ENCODE peak calls at places on chromosomes 11 and 22, in six cellular contexts. One of them, this sample, is unnamed.

GRCh38 chr11:126345759-126346585 is 9.5 kb upstream of the ST3GAL4 start:
- DNase-seq in IMR-90: peak; percentile 75
- DNase-seq in A549: no peak
- DNase-seq in K562: peak; percentile 95
- DNase-seq in HepG2: no peak
- DNase-seq in GM12878: no peak
- DNase-seq in this sample: no peak

GRCh38 chr11:7275133-7275532 is 23.4 kb downstream of the SYT9 start:
- DNase-seq in IMR-90: no peak
- DNase-seq in A549: no peak
- DNase-seq in K562: no peak
- DNase-seq in HepG2: no peak
- DNase-seq in GM12878: no peak
- DNase-seq in this sample: no peak

GRCh38 chr22:17149073-17149815 is 9.8 kb downstream of the HDHD5 start:
- DNase-seq in IMR-90: no peak
- DNase-seq in A549: no peak
- DNase-seq in K562: no peak
- DNase-seq in HepG2: no peak
- DNase-seq in GM12878: no peak
- DNase-seq in this sample: no peak

GRCh38 chr11:88281317-88281712 is 56.2 kb downstream of the CTSC start:
- DNase-seq in IMR-90: no peak
- DNase-seq in A549: peak; percentile 11
- DNase-seq in K562: no peak
- DNase-seq in HepG2: no peak
- DNase-seq in GM12878: no peak
- DNase-seq in this sample: no peak

GRCh38 chr11:57325735-57326048 is 940 bp upstream of the TNKS1BP1 start:
- DNase-seq in IMR-90: no peak
- DNase-seq in A549: peak; percentile 37
- DNase-seq in K562: no peak
- DNase-seq in HepG2: no peak
- DNase-seq in GM12878: no peak
- DNase-seq in this sample: peak; percentile 15

GRCh38 chr11:68792400-68792955 is 41.2 kb upstream of the TESMIN start:
- DNase-seq in IMR-90: peak; percentile 4
- DNase-seq in A549: no peak
- DNase-seq in K562: no peak
- DNase-seq in HepG2: no peak
- DNase-seq in GM12878: no peak
- DNase-seq in this sample: no peak

GRCh38 chr22:48188211-48188845 is 1425.9 kb downstream of the TBC1D22A start:
- DNase-seq in IMR-90: no peak
- DNase-seq in A549: peak; percentile 24
- DNase-seq in K562: peak; percentile 20
- DNase-seq in HepG2: no peak
- DNase-seq in GM12878: no peak
- DNase-seq in this sample: no peak

GRCh38 chr11:56841210-56841810 is 92.8 kb upstream of the OR9G4 start:
- DNase-seq in IMR-90: peak; percentile 56
- DNase-seq in A549: peak; percentile 86
- DNase-seq in K562: peak; percentile 61
- DNase-seq in HepG2: peak; percentile 52
- DNase-seq in GM12878: peak; percentile 7
- DNase-seq in this sample: peak; percentile 41

GRCh38 chr22:17057959-17058814 is 26.6 kb upstream of the IL17RA start:
- DNase-seq in IMR-90: peak; percentile 73
- DNase-seq in A549: peak; percentile 68
- DNase-seq in K562: peak; percentile 75
- DNase-seq in HepG2: peak; percentile 57
- DNase-seq in GM12878: no peak
- DNase-seq in this sample: peak; percentile 87

GRCh38 chr22:26845016-26845728 is 187.8 kb downstream of the MIAT start:
- DNase-seq in IMR-90: no peak
- DNase-seq in A549: no peak
- DNase-seq in K562: no peak
- DNase-seq in HepG2: no peak
- DNase-seq in GM12878: no peak
- DNase-seq in this sample: no peak

GRCh38 chr11:95279921-95280861 is 49.2 kb upstream of the SESN3 start:
- DNase-seq in IMR-90: no peak
- DNase-seq in A549: no peak
- DNase-seq in K562: no peak
- DNase-seq in HepG2: no peak
- DNase-seq in GM12878: no peak
- DNase-seq in this sample: no peak

GRCh38 chr22:39493759-39494158 is 8.3 kb upstream of the MIEF1 start:
- DNase-seq in IMR-90: peak; percentile 92
- DNase-seq in A549: no peak
- DNase-seq in K562: no peak
- DNase-seq in HepG2: no peak
- DNase-seq in GM12878: no peak
- DNase-seq in this sample: no peak

GRCh38 chr11:3613998-3614741 is 27.6 kb downstream of the ART5 start:
- DNase-seq in IMR-90: no peak
- DNase-seq in A549: no peak
- DNase-seq in K562: no peak
- DNase-seq in HepG2: no peak
- DNase-seq in GM12878: no peak
- DNase-seq in this sample: no peak

GRCh38 chr11:36304349-36304748 is 8.3 kb downstream of the PRR5L start:
- DNase-seq in IMR-90: peak; percentile 20
- DNase-seq in A549: no peak
- DNase-seq in K562: no peak
- DNase-seq in HepG2: no peak
- DNase-seq in GM12878: no peak
- DNase-seq in this sample: no peak

GRCh38 chr22:22061085-22062077 is 78.8 kb upstream of the TOP3B start:
- DNase-seq in IMR-90: peak; percentile 43
- DNase-seq in A549: peak; percentile 56
- DNase-seq in K562: peak; percentile 47
- DNase-seq in HepG2: peak; percentile 83
- DNase-seq in GM12878: no peak
- DNase-seq in this sample: no peak

GRCh38 chr11:3195251-3196160 is 23.1 kb downstream of the MRGPRG start:
- DNase-seq in IMR-90: peak; percentile 14
- DNase-seq in A549: no peak
- DNase-seq in K562: no peak
- DNase-seq in HepG2: peak; percentile 20
- DNase-seq in GM12878: no peak
- DNase-seq in this sample: peak; percentile 54

GRCh38 chr22:38863531-38864131 is 8.4 kb downstream of the CBX6 start:
- DNase-seq in IMR-90: no peak
- DNase-seq in A549: no peak
- DNase-seq in K562: no peak
- DNase-seq in HepG2: no peak
- DNase-seq in GM12878: no peak
- DNase-seq in this sample: no peak

GRCh38 chr11:77400306-77400705 is 73.6 kb downstream of the PAK1 start:
- DNase-seq in IMR-90: no peak
- DNase-seq in A549: no peak
- DNase-seq in K562: no peak
- DNase-seq in HepG2: no peak
- DNase-seq in GM12878: no peak
- DNase-seq in this sample: no peak

GRCh38 chr11:100739636-100740035 is 52.5 kb downstream of the ARHGAP42 start:
- DNase-seq in IMR-90: peak; percentile 90
- DNase-seq in A549: peak; percentile 72
- DNase-seq in K562: no peak
- DNase-seq in HepG2: peak; percentile 40
- DNase-seq in GM12878: no peak
- DNase-seq in this sample: no peak

GRCh38 chr11:19768815-19769214 is 56.2 kb downstream of the NAV2 start:
- DNase-seq in IMR-90: no peak
- DNase-seq in A549: no peak
- DNase-seq in K562: no peak
- DNase-seq in HepG2: no peak
- DNase-seq in GM12878: no peak
- DNase-seq in this sample: no peak

GRCh38 chr11:86228269-86228966 is 16.1 kb upstream of the EED start:
- DNase-seq in IMR-90: no peak
- DNase-seq in A549: no peak
- DNase-seq in K562: no peak
- DNase-seq in HepG2: no peak
- DNase-seq in GM12878: no peak
- DNase-seq in this sample: no peak

GRCh38 chr11:83317757-83318548 is 31.8 kb upstream of the CCDC90B start:
- DNase-seq in IMR-90: no peak
- DNase-seq in A549: no peak
- DNase-seq in K562: no peak
- DNase-seq in HepG2: no peak
- DNase-seq in GM12878: no peak
- DNase-seq in this sample: no peak

DNA sequence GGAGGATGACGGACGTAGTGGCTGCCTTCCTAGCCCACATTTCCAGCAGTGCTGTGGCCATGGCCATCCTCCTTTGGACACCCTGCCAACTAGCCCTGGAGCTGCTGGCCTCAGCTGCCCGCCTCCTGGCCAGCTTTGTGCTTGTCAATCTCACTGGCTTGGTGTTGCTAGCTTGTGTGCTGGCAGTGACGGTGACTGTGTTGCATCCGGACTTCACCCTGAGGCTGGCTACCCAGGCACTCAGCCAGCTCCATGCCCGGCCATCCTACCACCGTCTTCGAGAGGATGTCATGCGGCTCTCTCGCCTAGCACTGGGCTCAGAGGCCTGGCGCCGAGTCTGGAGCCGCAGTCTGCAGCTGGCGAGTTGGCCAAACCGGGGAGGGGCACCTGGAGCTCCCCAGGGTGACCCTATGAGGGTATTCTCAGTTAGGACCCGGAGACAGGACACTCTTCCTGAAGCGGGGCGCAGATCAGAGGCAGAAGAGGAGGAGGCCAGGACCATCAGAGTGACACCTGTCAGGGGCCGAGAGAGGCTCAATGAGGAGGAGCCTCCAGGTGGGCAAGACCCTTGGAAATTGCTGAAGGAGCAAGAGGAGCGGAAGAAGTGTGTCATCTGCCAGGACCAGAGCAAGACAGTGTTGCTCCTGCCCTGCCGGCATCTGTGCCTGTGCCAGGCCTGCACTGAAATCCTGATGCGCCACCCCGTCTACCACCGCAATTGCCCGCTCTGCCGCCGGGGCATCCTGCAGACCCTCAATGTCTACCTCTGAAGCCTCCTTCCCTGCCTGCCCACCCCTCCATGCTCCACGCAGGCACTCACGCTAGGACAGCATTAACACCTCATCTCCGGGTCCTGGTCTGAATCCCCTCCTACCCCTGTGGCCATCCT is 1.6 kb downstream of the RNF26 start:
- DNase-seq in IMR-90: no peak
- DNase-seq in A549: no peak
- DNase-seq in K562: no peak
- DNase-seq in HepG2: no peak
- DNase-seq in GM12878: no peak
- DNase-seq in this sample: no peak
- TF ChIP-seq BHLHE40 in IMR-90: no peak
- TF ChIP-seq BHLHE40 in A549: no peak
- TF ChIP-seq BHLHE40 in K562: no peak
- TF ChIP-seq BHLHE40 in HepG2: no peak
- TF ChIP-seq BHLHE40 in GM12878: no peak
- TF ChIP-seq BHLHE40 in this sample: no peak

GRCh38 chr11:105111145-105111944 is 28.2 kb downstream of the CARD18 start:
- DNase-seq in IMR-90: no peak
- DNase-seq in A549: no peak
- DNase-seq in K562: no peak
- DNase-seq in HepG2: no peak
- DNase-seq in GM12878: no peak
- DNase-seq in this sample: no peak
- TF ChIP-seq BHLHE40 in IMR-90: no peak
- TF ChIP-seq BHLHE40 in A549: no peak
- TF ChIP-seq BHLHE40 in K562: no peak
- TF ChIP-seq BHLHE40 in HepG2: no peak
- TF ChIP-seq BHLHE40 in GM12878: no peak
- TF ChIP-seq BHLHE40 in this sample: no peak

GRCh38 chr11:61873588-61874459 is 17.5 kb downstream of the FADS3 start:
- DNase-seq in IMR-90: no peak
- DNase-seq in A549: no peak
- DNase-seq in K562: no peak
- DNase-seq in HepG2: no peak
- DNase-seq in GM12878: no peak
- DNase-seq in this sample: no peak

GRCh38 chr11:61872935-61873565 is 18.3 kb downstream of the FADS3 start:
- DNase-seq in IMR-90: no peak
- DNase-seq in A549: no peak
- DNase-seq in K562: no peak
- DNase-seq in HepG2: no peak
- DNase-seq in GM12878: no peak
- DNase-seq in this sample: no peak

GRCh38 chr11:61875698-61876097 is 15.6 kb downstream of the FADS3 start:
- DNase-seq in IMR-90: no peak
- DNase-seq in A549: no peak
- DNase-seq in K562: no peak
- DNase-seq in HepG2: no peak
- DNase-seq in GM12878: no peak
- DNase-seq in this sample: no peak

GRCh38 chr11:61871158-61871597 is 20.2 kb downstream of the FADS3 start:
- DNase-seq in IMR-90: peak; percentile 67
- DNase-seq in A549: peak; percentile 82
- DNase-seq in K562: peak; percentile 93
- DNase-seq in HepG2: peak; percentile 64
- DNase-seq in GM12878: no peak
- DNase-seq in this sample: peak; percentile 91

DNA sequence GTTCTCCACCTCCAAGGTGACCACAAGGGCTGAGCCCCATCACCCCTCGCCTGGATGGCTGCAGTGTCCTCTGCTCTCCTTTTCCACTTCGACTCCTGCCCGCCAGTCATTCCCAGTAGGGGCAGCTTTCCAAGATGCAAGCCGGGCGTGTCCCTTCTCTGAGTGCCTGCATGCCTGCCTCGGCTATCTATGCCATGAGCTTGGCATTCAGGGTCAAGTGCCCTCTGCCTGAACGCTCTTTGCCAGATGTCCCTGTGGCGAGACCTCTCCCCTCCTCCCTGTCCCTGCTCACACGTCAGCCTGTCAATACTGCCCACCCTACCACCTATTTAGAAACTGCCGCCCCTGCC is 16.9 kb downstream of the FADS3 start:
- DNase-seq in IMR-90: no peak
- DNase-seq in A549: no peak
- DNase-seq in K562: no peak
- DNase-seq in HepG2: no peak
- DNase-seq in GM12878: no peak
- DNase-seq in this sample: no peak
- TF ChIP-seq BHLHE40 in IMR-90: no peak
- TF ChIP-seq BHLHE40 in A549: no peak
- TF ChIP-seq BHLHE40 in K562: no peak
- TF ChIP-seq BHLHE40 in HepG2: no peak
- TF ChIP-seq BHLHE40 in GM12878: no peak
- TF ChIP-seq BHLHE40 in this sample: no peak

GRCh38 chr11:47477323-47477722 is 28.4 kb upstream of the RAPSN start:
- DNase-seq in IMR-90: peak; percentile 69
- DNase-seq in A549: no peak
- DNase-seq in K562: no peak
- DNase-seq in HepG2: no peak
- DNase-seq in GM12878: no peak
- DNase-seq in this sample: no peak

GRCh38 chr11:47480762-47481161 is 31.8 kb upstream of the RAPSN start:
- DNase-seq in IMR-90: no peak
- DNase-seq in A549: no peak
- DNase-seq in K562: no peak
- DNase-seq in HepG2: no peak
- DNase-seq in GM12878: no peak
- DNase-seq in this sample: no peak

GRCh38 chr11:47483408-47483807 is 34.5 kb upstream of the RAPSN start:
- DNase-seq in IMR-90: no peak
- DNase-seq in A549: no peak
- DNase-seq in K562: no peak
- DNase-seq in HepG2: no peak
- DNase-seq in GM12878: no peak
- DNase-seq in this sample: no peak

GRCh38 chr11:47478651-47479329 is 29.9 kb upstream of the RAPSN start:
- DNase-seq in IMR-90: no peak
- DNase-seq in A549: no peak
- DNase-seq in K562: no peak
- DNase-seq in HepG2: no peak
- DNase-seq in GM12878: no peak
- DNase-seq in this sample: no peak
- TF ChIP-seq BHLHE40 in IMR-90: no peak
- TF ChIP-seq BHLHE40 in A549: no peak
- TF ChIP-seq BHLHE40 in K562: no peak
- TF ChIP-seq BHLHE40 in HepG2: no peak
- TF ChIP-seq BHLHE40 in GM12878: no peak
- TF ChIP-seq BHLHE40 in this sample: no peak

This sample was measured in HEK293T.